ENCODE peak calls at places on chromosomes 1 and 21, in five cellular contexts. L is mesothelial cell of epicardium; X is RPMI8226; K is astrocyte; V is activated effector memory CD4-positive, alpha-beta T cell treated with Interleukin-2 at 50 U/mL for 16 hours. W is an unnamed sample.

GRCh38 chr21:39616373-39616772 is 3.6 kb downstream of the B3GALT5 start:
- DNase-seq in L (no peak), X (no peak), K (no peak), V (no peak), W (no peak)

GRCh38 chr21:19322360-19322759 is 918.8 kb upstream of the TMPRSS15 start:
- DNase-seq in L (no peak), X (no peak), K (no peak), V (no peak), W (no peak)

GRCh38 chr1:172325562-172325961 is 94.9 kb upstream of the C1orf105 start:
- DNase-seq in L (no peak), X (no peak), K (peak; percentile 76), V (no peak), W (no peak)

GRCh38 chr1:91523462-91523861 is 22.8 kb downstream of the CDC7 start:
- DNase-seq in L (no peak), X (no peak), K (no peak), V (no peak), W (no peak)

GRCh38 chr1:59699227-59699847 is 115.4 kb upstream of the HOOK1 start:
- DNase-seq in L (no peak), X (peak; percentile 45), K (no peak), V (no peak), W (no peak)

GRCh38 chr1:164695956-164696665 is 137.1 kb downstream of the PBX1 start:
- DNase-seq in L (no peak), X (no peak), K (peak; percentile 57), V (no peak), W (no peak)

GRCh38 chr21:32726742-32727477 is 903 bp downstream of the SYNJ1 start:
- DNase-seq in L (peak; percentile 49), X (peak; percentile 37), K (no peak), V (no peak), W (peak; percentile 35)

GRCh38 chr1:216723274-216723780 is at the start of gene ESRRG:
- DNase-seq in L (peak; percentile 84), X (peak; percentile 19), K (peak; percentile 13), V (no peak), W (no peak)

GRCh38 chr21:42306366-42307035 is 8.7 kb downstream of the TFF3 start:
- DNase-seq in L (no peak), X (no peak), K (no peak), V (no peak), W (no peak)

GRCh38 chr1:108199231-108199657 is 899 bp downstream of the SLC25A24 start:
- DNase-seq in L (no peak), X (peak; percentile 20), K (peak; percentile 29), V (no peak), W (no peak)

GRCh38 chr1:92655197-92655801 is 129.6 kb downstream of the EVI5 start:
- DNase-seq in L (no peak), X (no peak), K (no peak), V (no peak), W (no peak)

GRCh38 chr1:204136814-204137213 is 15.0 kb downstream of the ETNK2 start:
- DNase-seq in L (no peak), X (no peak), K (no peak), V (no peak), W (no peak)

GRCh38 chr1:236725638-236726037 is 39.3 kb downstream of the ACTN2 start:
- DNase-seq in L (no peak), X (no peak), K (no peak), V (no peak), W (no peak)

GRCh38 chr1:247118946-247119446 is 14.8 kb upstream of the ZNF669 start:
- DNase-seq in L (no peak), X (peak; percentile 61), K (no peak), V (no peak), W (no peak)

GRCh38 chr1:114075082-114075481 is 78.6 kb downstream of the SYT6 start:
- DNase-seq in L (no peak), X (no peak), K (no peak), V (no peak), W (no peak)

GRCh38 chr1:178021955-178022354 is 52.1 kb upstream of the SEC16B start:
- DNase-seq in L (no peak), X (no peak), K (no peak), V (no peak), W (no peak)

GRCh38 chr1:201556841-201557571 is 18.1 kb downstream of the NAV1 start:
- DNase-seq in L (no peak), X (no peak), K (peak; percentile 65), V (no peak), W (no peak)

GRCh38 chr1:204289280-204289679 is 70.4 kb downstream of the PLEKHA6 start:
- DNase-seq in L (no peak), X (no peak), K (no peak), V (no peak), W (no peak)

GRCh38 chr1:30629501-30629900 is 93.9 kb downstream of the MATN1 start:
- DNase-seq in L (no peak), X (no peak), K (no peak), V (no peak), W (no peak)

GRCh38 chr21:45436371-45437040 is 31.5 kb downstream of the COL18A1 start:
- DNase-seq in L (no peak), X (no peak), K (no peak), V (no peak), W (no peak)

GRCh38 chr1:170663441-170664282 is at the start of gene PRRX1:
- DNase-seq in L (no peak), X (no peak), K (no peak), V (no peak), W (no peak)